ENCODE peak calls at places on chromosomes 5 and 9, in seven cellular contexts. C is H1, F is IMR-90, D is mesenchymal stem cell, O is H9, T is mesendoderm, X is trophoblast cell. L is an unnamed sample.

GRCh38 chr5:34507948-34508347 is 148.2 kb upstream of the RAI14 start:
- DNase-seq in C (no peak), T (no peak), O (no peak), X (no peak), D (no peak), F (no peak), L (no peak)

GRCh38 chr9:128588581-128589233 is 36.3 kb downstream of the SPTAN1 start:
- DNase-seq in D (no peak), X (no peak), T (no peak), F (no peak), C (no peak), O (no peak), L (no peak)

GRCh38 chr9:93580654-93581380 is 4.4 kb downstream of the PHF2 start:
- DNase-seq in D (no peak), X (peak), O (no peak), F (no peak), T (no peak), C (no peak), L (no peak)

GRCh38 chr5:132648355-132648754 is 9.6 kb upstream of the IL13 start:
- DNase-seq in O (no peak), F (no peak), D (no peak), C (no peak), T (no peak), X (no peak), L (no peak)

GRCh38 chr5:59491944-59492343 is 401.6 kb downstream of the PDE4D start:
- DNase-seq in O (no peak), C (no peak), F (no peak), X (no peak), D (no peak), T (peak), L (no peak)

GRCh38 chr9:126411225-126411947 is 84.8 kb downstream of the MVB12B start:
- DNase-seq in D (no peak), X (no peak), C (no peak), F (no peak), T (no peak), O (no peak), L (no peak)

GRCh38 chr9:110309661-110310060 is 28.0 kb downstream of the TXNDC8 start:
- DNase-seq in C (no peak), F (no peak), D (no peak), X (no peak), T (no peak), O (no peak), L (no peak)

GRCh38 chr9:75909776-75910175 is 19.3 kb downstream of the PCSK5 start:
- DNase-seq in O (no peak), F (no peak), D (no peak), X (no peak), T (no peak), C (no peak), L (no peak)

GRCh38 chr5:159099049-159099760 is 511 bp downstream of the EBF1 start:
- DNase-seq in X (no peak), D (peak), T (peak), F (peak), O (peak), C (no peak), L (peak)

GRCh38 chr9:131805803-131806202 is 65.9 kb upstream of the RAPGEF1 start:
- DNase-seq in O (no peak), C (no peak), T (no peak), D (no peak), F (no peak), X (no peak), L (no peak)

GRCh38 chr5:139078345-139078744 is 119.8 kb downstream of the SIL1 start:
- DNase-seq in X (no peak), O (no peak), T (peak), F (no peak), D (no peak), C (no peak), L (no peak)

GRCh38 chr5:14397717-14398116 is 183.9 kb upstream of the OTULINL start:
- DNase-seq in D (peak), C (no peak), F (peak), X (no peak), O (no peak), T (no peak), L (no peak)

GRCh38 chr5:141694479-141694878 is 12.4 kb upstream of the ARAP3 start:
- DNase-seq in O (no peak), T (no peak), C (no peak), F (no peak), D (no peak), X (no peak), L (no peak)

GRCh38 chr5:83492331-83492730 is 20.8 kb downstream of the VCAN start:
- DNase-seq in T (no peak), O (no peak), C (no peak), X (no peak), F (no peak), D (peak), L (no peak)

GRCh38 chr9:115945009-115945431 is 208.6 kb upstream of the PAPPA start:
- DNase-seq in F (peak), D (no peak), O (no peak), C (no peak), X (no peak), T (no peak), L (no peak)

GRCh38 chr5:50711280-50711679 is 44.8 kb downstream of the PARP8 start:
- DNase-seq in O (no peak), C (no peak), T (no peak), F (peak), D (peak), X (no peak), L (no peak)

GRCh38 chr5:112417931-112418358 is 1.1 kb downstream of the EPB41L4A start:
- DNase-seq in C (no peak), X (peak), D (peak), T (peak), O (no peak), F (no peak), L (peak)

GRCh38 chr9:94782367-94783120 is 56.0 kb downstream of the AOPEP start:
- DNase-seq in D (no peak), O (no peak), C (no peak), T (no peak), X (no peak), F (peak), L (no peak)

GRCh38 chr9:101462558-101462957 is 27.0 kb upstream of the ALDOB start:
- DNase-seq in F (peak), D (peak), C (peak), T (peak), X (no peak), O (peak), L (no peak)

GRCh38 chr5:141786700-141787099 is 91.5 kb downstream of the PCDH1 start:
- DNase-seq in F (no peak), D (no peak), O (no peak), T (no peak), X (no peak), C (no peak), L (no peak)

GRCh38 chr9:99169982-99170761 is 51.6 kb downstream of the ALG2 start:
- DNase-seq in C (no peak), F (no peak), D (no peak), O (peak), X (no peak), T (peak), L (peak)

GRCh38 chr9:87711857-87712800 is 13.8 kb upstream of the CTSL start:
- DNase-seq in F (peak), T (peak), C (no peak), O (no peak), D (peak), X (peak), L (no peak)

DNA sequence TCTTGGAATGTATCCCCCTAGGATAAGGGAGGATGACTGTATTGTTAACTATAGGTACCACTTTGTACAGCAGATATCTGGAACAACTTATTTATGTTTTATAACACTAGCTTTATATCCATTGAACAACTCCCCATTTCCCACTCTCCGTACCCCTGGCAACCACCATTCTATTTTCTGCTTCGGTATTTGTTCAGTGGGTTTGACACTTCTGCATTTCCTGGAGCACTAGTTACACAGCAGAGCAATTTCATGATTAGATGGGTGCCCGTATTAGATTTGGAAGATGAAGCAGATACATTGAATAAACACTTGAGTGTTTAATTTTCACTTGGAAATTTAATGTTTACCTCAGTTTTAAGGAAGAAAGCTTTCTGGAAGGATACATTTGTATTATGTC is 67.4 kb downstream of the SLC46A2 start:
- DNase-seq in O (no peak), F (no peak), T (no peak), D (no peak), C (no peak), X (no peak), L (no peak)
- H3K4ac ChIP-seq in O (no peak), F (no peak), T (no peak), D (no peak), C (no peak), X (no peak), L (no peak)

GRCh38 chr9:19517202-19517942 is 108.6 kb downstream of the ACER2 start:
- DNase-seq in F (no peak), D (no peak), O (peak), C (peak), T (peak), X (no peak), L (no peak)
- H2AK5ac ChIP-seq in F (no peak), D (no peak), O (no peak), C (no peak), T (no peak), X (no peak), L (no peak)

DNA sequence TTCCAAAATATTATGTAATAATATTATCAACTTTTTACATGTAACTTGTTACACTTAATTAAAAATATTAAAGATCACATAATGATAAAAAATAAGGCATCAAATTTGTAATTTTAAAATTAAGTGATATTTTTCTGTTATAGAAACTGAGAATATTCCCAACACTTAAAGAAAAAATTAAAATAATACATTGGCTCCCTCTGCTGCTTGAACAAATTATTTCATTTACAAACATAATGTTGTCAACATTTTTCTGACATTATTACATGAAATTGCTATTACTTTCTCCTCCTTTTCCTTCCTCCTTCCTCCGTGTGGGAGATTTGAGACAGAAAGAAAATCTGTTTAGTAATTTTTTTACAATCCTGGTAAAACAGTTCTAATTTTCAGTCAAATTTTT is 42.3 kb downstream of the RNF180 start:
- DNase-seq in X (no peak), O (no peak), C (no peak), F (peak), D (peak), T (no peak), L (no peak)
- H3K4ac ChIP-seq in X (no peak), O (no peak), C (no peak), F (no peak), D (no peak), T (no peak), L (no peak)

GRCh38 chr9:16033253-16033652 is 480.4 kb downstream of the CCDC171 start:
- DNase-seq in D (no peak), C (no peak), T (no peak), F (no peak), O (no peak), X (no peak), L (no peak)

GRCh38 chr9:16031486-16031885 is 478.6 kb downstream of the CCDC171 start:
- DNase-seq in F (no peak), O (no peak), C (no peak), T (peak), X (no peak), D (no peak), L (no peak)

GRCh38 chr9:16032799-16033198 is 480.0 kb downstream of the CCDC171 start:
- DNase-seq in F (peak), X (no peak), D (no peak), T (peak), O (peak), C (no peak), L (no peak)

GRCh38 chr9:16031971-16032370 is 479.1 kb downstream of the CCDC171 start:
- DNase-seq in F (no peak), D (no peak), O (no peak), X (no peak), T (no peak), C (no peak), L (no peak)

GRCh38 chr9:16033921-16034320 is 481.1 kb downstream of the CCDC171 start:
- DNase-seq in O (no peak), X (peak), F (no peak), T (no peak), C (no peak), D (no peak), L (no peak)
- H2AK5ac ChIP-seq in O (no peak), X (no peak), F (peak), T (no peak), C (no peak), D (peak), L (no peak)

GRCh38 chr5:131581710-131582109 is 53.3 kb downstream of the RAPGEF6 start:
- DNase-seq in X (no peak), F (no peak), T (no peak), D (peak), O (no peak), C (no peak), L (no peak)
- H3K4ac ChIP-seq in X (no peak), F (no peak), T (no peak), D (no peak), O (no peak), C (no peak), L (no peak)

DNA sequence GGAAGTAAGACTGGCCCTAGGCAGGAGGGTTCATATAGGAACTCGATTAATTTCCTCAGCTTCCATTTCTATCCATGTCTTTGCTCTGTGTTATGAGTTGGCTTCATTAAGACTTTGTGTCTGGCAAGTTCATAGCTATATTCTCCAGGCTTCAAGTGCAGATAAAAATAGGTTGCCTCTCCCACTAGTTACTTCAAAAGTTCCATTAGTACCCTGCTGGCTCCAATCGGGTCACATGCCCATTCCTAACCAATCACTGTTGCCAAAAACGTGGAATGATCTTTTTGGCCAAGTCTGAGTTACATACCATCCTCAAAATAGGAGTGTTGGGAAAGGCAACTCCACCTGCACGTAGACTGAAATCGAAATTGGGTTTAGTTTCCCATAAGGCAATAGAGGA is 13.8 kb upstream of the SPATA31D1 start:
- DNase-seq in O (no peak), T (no peak), X (no peak), F (no peak), C (no peak), D (no peak), L (no peak)
- H2AK5ac ChIP-seq in O (no peak), T (no peak), X (no peak), F (no peak), C (no peak), D (no peak), L (no peak)